ENCODE peak calls at places on chromosome 3, in seven cellular contexts. B, C, M, D, T, Y and S are unnamed samples.

GRCh38 chr3:61876797-61877196 is 315.4 kb downstream of the PTPRG start:
- DNase-seq in M (no peak), B (no peak), C (no peak), T (no peak), Y (peak), D (no peak), S (no peak)

GRCh38 chr3:13021141-13021933 is 51.9 kb downstream of the IQSEC1 start:
- DNase-seq in B (no peak), D (no peak), Y (peak), M (no peak), T (peak), C (peak), S (no peak)

GRCh38 chr3:13853978-13854296 is 25.9 kb downstream of the WNT7A start:
- DNase-seq in D (no peak), Y (peak), T (no peak), M (no peak), B (no peak), C (no peak), S (no peak)

GRCh38 chr3:169619793-169620192 is 43.7 kb downstream of the MECOM start:
- DNase-seq in Y (no peak), M (no peak), C (no peak), T (no peak), D (no peak), B (no peak), S (no peak)

GRCh38 chr3:138127636-138128365 is 4.4 kb downstream of the A4GNT start:
- DNase-seq in Y (no peak), D (no peak), C (no peak), T (no peak), B (no peak), M (no peak), S (no peak)

GRCh38 chr3:62046326-62046725 is 327.0 kb downstream of the FEZF2 start:
- DNase-seq in C (no peak), T (no peak), B (no peak), D (peak), M (no peak), Y (peak), S (no peak)

GRCh38 chr3:176978441-176978840 is 218.8 kb downstream of the TBL1XR1 start:
- DNase-seq in C (no peak), M (no peak), B (no peak), T (no peak), Y (peak), D (no peak), S (no peak)

GRCh38 chr3:149340310-149340933 is 7.0 kb upstream of the TM4SF18 start:
- DNase-seq in B (no peak), Y (no peak), C (no peak), M (no peak), D (no peak), T (no peak), S (peak)

GRCh38 chr3:197942956-197943556 is 6.9 kb upstream of the RPL35A start:
- DNase-seq in T (no peak), B (no peak), D (peak), M (no peak), C (no peak), Y (peak), S (no peak)

GRCh38 chr3:66128623-66129022 is 89.9 kb upstream of the MAGI1 start:
- DNase-seq in D (no peak), B (no peak), T (no peak), Y (no peak), C (no peak), M (no peak), S (no peak)